ENCODE peak calls at places on chromosomes 4 and X, in seven cellular contexts. W is osteoblast; H is CD8-positive, alpha-beta T cell; C is psoas muscle; T is astrocyte of the spinal cord; D is mammary epithelial cell; B is IMR-90. Q is an unnamed sample.

GRCh38 chr4:143352052-143352451 is 15.4 kb downstream of the GAB1 start:
- DNase-seq in W (peak), H (no peak), C (no peak), T (peak), D (no peak), B (no peak), Q (peak)

GRCh38 chrX:13330446-13330845 is 10.6 kb upstream of the ATXN3L start:
- DNase-seq in W (no peak), H (no peak), C (no peak), T (no peak), D (peak), B (no peak), Q (peak)

GRCh38 chr4:168562021-168562691 is 65.3 kb downstream of the PALLD start:
- DNase-seq in W (no peak), H (no peak), C (no peak), T (peak), D (peak), B (peak), Q (peak)

GRCh38 chr4:55545133-55545532 is 1.6 kb downstream of the CLOCK start:
- DNase-seq in W (no peak), H (no peak), C (no peak), T (peak), D (peak), B (peak), Q (peak)

GRCh38 chr4:42167709-42168108 is 15.3 kb upstream of the BEND4 start:
- DNase-seq in W (no peak), H (no peak), C (no peak), T (no peak), D (no peak), B (no peak), Q (no peak)

GRCh38 chr4:5500165-5500564 is 208.2 kb downstream of the EVC2 start:
- DNase-seq in W (no peak), H (no peak), C (no peak), T (peak), D (peak), B (peak), Q (peak)

GRCh38 chr4:141543176-141543575 is 93.2 kb upstream of the IL15 start:
- DNase-seq in W (no peak), H (no peak), C (no peak), T (no peak), D (no peak), B (no peak), Q (peak)

GRCh38 chr4:155433636-155434360 is 57.0 kb upstream of the MAP9 start:
- DNase-seq in W (no peak), H (no peak), C (no peak), T (peak), D (peak), B (peak), Q (peak)

GRCh38 chrX:69072486-69073006 is 92.7 kb downstream of the PJA1 start:
- DNase-seq in W (no peak), H (no peak), C (no peak), T (no peak), D (no peak), B (no peak), Q (no peak)

GRCh38 chrX:139882299-139882698 is 50.6 kb downstream of the ATP11C start:
- DNase-seq in W (peak), H (no peak), C (no peak), T (no peak), D (no peak), B (no peak), Q (no peak)

GRCh38 chr4:8838296-8838695 is 33.3 kb downstream of the HMX1 start:
- DNase-seq in W (no peak), H (no peak), C (no peak), T (no peak), D (no peak), B (no peak), Q (no peak)

GRCh38 chr4:10734697-10735096 is 50.1 kb upstream of the CLNK start:
- DNase-seq in W (no peak), H (no peak), C (no peak), T (no peak), D (no peak), B (no peak), Q (no peak)

GRCh38 chr4:184238072-184238743 is 20.5 kb upstream of the ENPP6 start:
- DNase-seq in W (no peak), H (no peak), C (no peak), T (no peak), D (no peak), B (no peak), Q (no peak)

DNA sequence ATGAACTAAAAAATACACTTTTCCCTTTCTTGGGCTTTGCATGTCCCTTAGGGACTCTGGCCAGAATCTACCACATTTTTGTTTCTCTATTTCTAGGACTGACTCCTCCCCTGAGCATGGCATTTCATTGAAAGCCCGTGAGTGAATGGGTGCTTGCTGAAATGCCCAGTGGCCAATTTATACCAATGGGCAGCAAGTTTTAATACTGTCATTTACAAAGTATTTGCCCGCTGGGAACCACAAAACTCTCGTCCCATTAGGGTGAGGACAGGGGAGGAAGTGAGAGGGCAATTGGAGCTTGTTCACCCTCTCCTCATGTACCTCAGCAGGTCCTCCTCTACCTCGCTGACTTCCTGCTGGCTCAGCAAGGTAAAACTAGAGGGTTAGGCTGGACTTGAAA is 1.1 kb downstream of the SRPX2 start:
- DNase-seq in W (no peak), H (no peak), C (no peak), T (no peak), D (peak), B (no peak), Q (peak)
- H3K4me3 ChIP-seq in W (peak), H (no peak), C (peak), T (peak), D (no peak), B (peak), Q (no peak)

GRCh38 chr4:173281420-173282333 is 52.5 kb downstream of the HMGB2 start:
- DNase-seq in W (no peak), H (no peak), C (no peak), T (no peak), D (no peak), B (no peak), Q (no peak)
- H3K4me3 ChIP-seq in W (no peak), H (no peak), C (no peak), T (no peak), D (no peak), B (no peak), Q (no peak)

DNA sequence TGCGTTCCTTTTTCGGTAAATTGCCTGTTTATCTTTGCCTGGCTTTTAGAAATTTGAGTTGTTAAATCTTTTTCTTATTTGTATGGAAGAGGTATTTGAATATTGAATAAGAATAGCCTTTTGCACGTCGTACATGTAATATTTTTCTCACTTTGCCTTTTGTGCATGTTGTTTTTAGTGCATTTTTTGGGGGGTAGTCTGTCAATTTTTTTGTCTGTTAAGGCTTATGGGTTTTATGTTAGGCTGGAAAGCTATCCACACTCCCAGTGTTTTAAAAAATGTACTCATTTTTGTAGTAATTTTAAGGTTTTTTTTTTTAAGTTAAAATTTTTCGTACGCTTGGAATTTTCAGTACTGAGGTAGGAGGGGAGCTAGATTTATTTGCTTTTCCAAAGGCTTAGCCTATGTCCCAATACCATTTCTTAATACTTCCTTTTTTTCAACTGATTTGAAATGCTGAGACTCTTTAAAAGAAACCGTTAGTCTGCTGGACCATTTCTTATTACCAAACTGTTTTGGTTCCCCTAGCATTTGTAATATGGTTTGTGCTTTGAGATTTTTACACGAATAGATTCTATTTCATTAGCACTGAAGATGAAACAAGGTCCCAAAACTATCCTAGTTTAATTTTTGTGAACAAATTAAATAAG is 1.3 kb downstream of the HERC5 start:
- DNase-seq in W (no peak), H (no peak), C (no peak), T (peak), D (no peak), B (no peak), Q (no peak)
- H3K4me3 ChIP-seq in W (no peak), H (peak), C (peak), T (no peak), D (no peak), B (no peak), Q (no peak)

GRCh38 chrX:129783176-129783776 is 3.5 kb downstream of the SASH3 start:
- DNase-seq in W (no peak), H (no peak), C (no peak), T (no peak), D (no peak), B (no peak), Q (no peak)
- H3K4me3 ChIP-seq in W (no peak), H (peak), C (no peak), T (no peak), D (no peak), B (no peak), Q (no peak)